ENCODE peak calls at places on chromosomes 5 and 9, in nine cellular contexts. U, I, M, B, J, F, L, P and A are unnamed samples.

GRCh38 chr9:102069969-102070368 is 331.5 kb upstream of the GRIN3A start:
- DNase-seq in U (no peak), I (no peak), M (no peak), B (no peak), J (no peak), F (no peak), L (no peak), P (no peak), A (no peak)

GRCh38 chr9:122370303-122370702 is 521 bp upstream of the PTGS1 start:
- DNase-seq in U (no peak), I (no peak), M (no peak), B (no peak), J (no peak), F (no peak), L (no peak), P (no peak), A (no peak)

GRCh38 chr5:180138976-180139730 is 67.6 kb upstream of the RNF130 start:
- DNase-seq in U (peak; percentile 32), I (peak; percentile 12), M (no peak), B (no peak), J (no peak), F (no peak), L (no peak), P (no peak), A (no peak)

GRCh38 chr5:101653996-101654395 is 642.1 kb downstream of the SLCO4C1 start:
- DNase-seq in U (no peak), I (no peak), M (no peak), B (no peak), J (no peak), F (no peak), L (no peak), P (no peak), A (no peak)

GRCh38 chr5:173535166-173535975 is 81.1 kb downstream of the BOD1 start:
- DNase-seq in U (no peak), I (no peak), M (no peak), B (no peak), J (no peak), F (no peak), L (no peak), P (no peak), A (no peak)

GRCh38 chr5:125198270-125198974 is 452.0 kb upstream of the ZNF608 start:
- DNase-seq in U (peak; percentile 76), I (no peak), M (no peak), B (no peak), J (no peak), F (peak; percentile 35), L (peak; percentile 70), P (no peak), A (peak; percentile 34)

GRCh38 chr5:132782101-132782500 is 5.1 kb upstream of the SEPTIN8 start:
- DNase-seq in U (no peak), I (no peak), M (no peak), B (no peak), J (no peak), F (peak; percentile 39), L (no peak), P (no peak), A (no peak)

GRCh38 chr9:135902655-135903357 is 4.5 kb downstream of the CAMSAP1 start:
- DNase-seq in U (no peak), I (no peak), M (no peak), B (no peak), J (no peak), F (no peak), L (no peak), P (no peak), A (no peak)

GRCh38 chr9:115167175-115167574 is 49.2 kb upstream of the TNC start:
- DNase-seq in U (no peak), I (no peak), M (no peak), B (no peak), J (no peak), F (peak; percentile 78), L (peak; percentile 76), P (no peak), A (no peak)

GRCh38 chr5:74837115-74837514 is 29.1 kb downstream of the FAM169A start:
- DNase-seq in U (no peak), I (no peak), M (no peak), B (no peak), J (no peak), F (no peak), L (no peak), P (no peak), A (no peak)

GRCh38 chr5:168317521-168318147 is 26.2 kb downstream of the WWC1 start:
- DNase-seq in U (no peak), I (no peak), M (no peak), B (no peak), J (no peak), F (peak; percentile 84), L (peak; percentile 94), P (no peak), A (peak; percentile 35)

GRCh38 chr5:176851871-176852270 is 41.5 kb downstream of the UNC5A start:
- DNase-seq in U (no peak), I (no peak), M (no peak), B (no peak), J (no peak), F (no peak), L (no peak), P (no peak), A (no peak)

GRCh38 chr5:87020099-87020934 is 247.4 kb upstream of the RASA1 start:
- DNase-seq in U (no peak), I (peak; percentile 60), M (peak; percentile 19), B (no peak), J (no peak), F (no peak), L (no peak), P (peak; percentile 16), A (peak; percentile 59)

GRCh38 chr9:136083558-136084190 is 11.4 kb downstream of the NACC2 start:
- DNase-seq in U (peak; percentile 41), I (no peak), M (no peak), B (no peak), J (no peak), F (no peak), L (no peak), P (no peak), A (peak; percentile 0)

GRCh38 chr5:15365040-15365439 is 134.9 kb upstream of the FBXL7 start:
- DNase-seq in U (no peak), I (no peak), M (no peak), B (no peak), J (no peak), F (no peak), L (no peak), P (no peak), A (no peak)

GRCh38 chr5:139494832-139495231 is 12.3 kb upstream of the STING1 start:
- DNase-seq in U (no peak), I (no peak), M (no peak), B (no peak), J (no peak), F (peak; percentile 74), L (no peak), P (no peak), A (no peak)

GRCh38 chr9:92947268-92948031 is at the start of gene FGD3:
- DNase-seq in U (no peak), I (peak; percentile 52), M (no peak), B (no peak), J (no peak), F (no peak), L (no peak), P (peak; percentile 50), A (peak; percentile 38)

GRCh38 chr5:177980776-177981175 is 15.3 kb downstream of the PROP1 start:
- DNase-seq in U (no peak), I (no peak), M (no peak), B (no peak), J (no peak), F (no peak), L (no peak), P (no peak), A (no peak)

GRCh38 chr9:113501129-113501686 is 37.7 kb downstream of the RGS3 start:
- DNase-seq in U (no peak), I (no peak), M (no peak), B (no peak), J (no peak), F (no peak), L (no peak), P (no peak), A (peak; percentile 77)

GRCh38 chr5:39149966-39150365 is 69.4 kb downstream of the FYB1 start:
- DNase-seq in U (no peak), I (no peak), M (no peak), B (no peak), J (no peak), F (no peak), L (no peak), P (no peak), A (no peak)

GRCh38 chr9:92501671-92502393 is 19.5 kb upstream of the ASPN start:
- DNase-seq in U (peak; percentile 69), I (no peak), M (peak; percentile 8), B (no peak), J (no peak), F (peak; percentile 36), L (no peak), P (no peak), A (peak; percentile 52)

GRCh38 chr5:50963647-50964584 is 297.5 kb downstream of the PARP8 start:
- DNase-seq in U (peak; percentile 45), I (no peak), M (no peak), B (no peak), J (no peak), F (no peak), L (no peak), P (no peak), A (peak; percentile 65)

GRCh38 chr9:19239955-19240354 is 9.5 kb downstream of the DENND4C start:
- DNase-seq in U (no peak), I (no peak), M (no peak), B (no peak), J (no peak), F (no peak), L (no peak), P (no peak), A (no peak)

GRCh38 chr9:94611638-94612068 is 18.0 kb upstream of the FBP2 start:
- DNase-seq in U (no peak), I (peak; percentile 54), M (peak; percentile 71), B (peak; percentile 2), J (peak; percentile 25), F (no peak), L (no peak), P (peak; percentile 57), A (no peak)

GRCh38 chr5:74544811-74545210 is 95.7 kb downstream of the ENC1 start:
- DNase-seq in U (no peak), I (no peak), M (no peak), B (no peak), J (no peak), F (no peak), L (no peak), P (no peak), A (no peak)

GRCh38 chr5:134873494-134873893 is 677 bp upstream of the TXNDC15 start:
- DNase-seq in U (no peak), I (peak; percentile 32), M (peak; percentile 20), B (no peak), J (no peak), F (no peak), L (no peak), P (no peak), A (peak; percentile 9)

GRCh38 chr9:27572566-27572917 is 739 bp downstream of the C9orf72 start:
- DNase-seq in U (no peak), I (peak; percentile 73), M (no peak), B (no peak), J (no peak), F (peak; percentile 43), L (no peak), P (no peak), A (peak; percentile 62)

GRCh38 chr9:108950168-108950567 is 16.0 kb downstream of the ABITRAM start:
- DNase-seq in U (no peak), I (no peak), M (no peak), B (no peak), J (no peak), F (no peak), L (no peak), P (no peak), A (no peak)